ENCODE peak calls at places on chromosomes 1 and 21, in five cellular contexts. J is neuronal stem cell, M is H9, C is IMR-90, H is trophoblast cell. I is an unnamed sample.

GRCh38 chr1:83716641-83717040 is 282.3 kb downstream of the TTLL7 start:
- DNase-seq in J (no peak), M (no peak), C (no peak), H (peak; percentile 16), I (no peak)

GRCh38 chr21:30426732-30427131 is 1.0 kb upstream of the KRTAP13-3 start:
- DNase-seq in J (peak; percentile 11), M (peak; percentile 54), C (no peak), H (no peak), I (no peak)

GRCh38 chr1:189180057-189180456 is 1297.6 kb downstream of the BRINP3 start:
- DNase-seq in J (no peak), M (no peak), C (no peak), H (no peak), I (no peak)

GRCh38 chr1:224340711-224341384 is 10.9 kb upstream of the NVL start:
- DNase-seq in J (no peak), M (peak; percentile 76), C (no peak), H (no peak), I (no peak)

GRCh38 chr1:119736649-119737039 is 24.9 kb downstream of the PHGDH start:
- DNase-seq in J (no peak), M (no peak), C (no peak), H (no peak), I (no peak)

GRCh38 chr1:7508052-7508745 is 262.9 kb upstream of the VAMP3 start:
- DNase-seq in J (no peak), M (no peak), C (no peak), H (no peak), I (no peak)

GRCh38 chr21:42221581-42222345 is 2.8 kb downstream of the ABCG1 start:
- DNase-seq in J (no peak), M (no peak), C (peak; percentile 87), H (no peak), I (no peak)

GRCh38 chr1:925532-926421 is 2.1 kb downstream of the SAMD11 start:
- DNase-seq in J (no peak), M (no peak), C (peak; percentile 28), H (no peak), I (no peak)

GRCh38 chr1:14758962-14759361 is 160.5 kb downstream of the KAZN start:
- DNase-seq in J (no peak), M (no peak), C (no peak), H (no peak), I (no peak)

GRCh38 chr1:211627259-211627658 is 48.2 kb downstream of the NEK2 start:
- DNase-seq in J (no peak), M (no peak), C (no peak), H (no peak), I (no peak)

GRCh38 chr1:157245823-157246222 is 107.6 kb upstream of the ETV3 start:
- DNase-seq in J (no peak), M (no peak), C (no peak), H (peak; percentile 49), I (no peak)

GRCh38 chr1:227370463-227371254 is 52.4 kb upstream of the CDC42BPA start:
- DNase-seq in J (no peak), M (no peak), C (peak; percentile 18), H (no peak), I (peak; percentile 17)

GRCh38 chr1:37177230-37177864 is 143.0 kb upstream of the GRIK3 start:
- DNase-seq in J (no peak), M (peak; percentile 84), C (peak; percentile 1), H (peak; percentile 14), I (no peak)

DNA sequence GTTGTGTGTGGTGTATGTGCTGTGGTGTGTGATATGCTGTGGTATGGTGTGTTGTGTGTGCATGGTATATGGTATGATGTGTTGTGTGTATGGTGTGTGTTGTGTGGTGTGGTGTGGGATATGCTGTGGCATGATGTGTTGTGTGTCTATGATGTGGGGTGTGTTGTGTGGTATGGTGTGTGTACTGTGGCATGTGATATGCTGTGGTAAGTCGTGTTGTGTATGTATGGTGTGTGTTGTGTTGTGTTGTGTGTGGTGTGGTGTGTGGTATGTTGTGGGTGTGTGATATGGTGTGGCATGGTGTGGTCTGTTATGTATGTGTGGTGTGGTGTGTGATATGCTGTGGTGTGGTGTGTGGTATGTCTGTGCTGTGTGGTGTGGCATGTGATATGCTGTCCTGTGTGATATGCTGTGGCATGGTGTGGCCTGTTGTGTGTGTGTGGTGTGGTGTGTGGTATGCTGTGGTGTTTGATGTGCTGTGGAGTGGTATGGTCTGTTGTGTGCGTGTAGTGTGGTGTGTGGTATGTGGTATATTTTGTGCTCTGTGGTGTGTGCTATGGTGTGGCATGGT is 318.0 kb downstream of the PTPRU start:
- DNase-seq in J (no peak), M (no peak), C (no peak), H (no peak), I (no peak)
- H4K91ac ChIP-seq in J (peak overlapping the region; percentile 12), M (no peak overlapping the region), C (no peak overlapping the region), H (no peak overlapping the region), I (peak overlapping the region; percentile 43)

GRCh38 chr1:207828046-207828445 is 76.2 kb downstream of the CD46 start:
- DNase-seq in J (no peak), M (no peak), C (no peak), H (no peak), I (no peak)
- H4K91ac ChIP-seq in J (no peak overlapping the region), M (no peak overlapping the region), C (no peak overlapping the region), H (no peak overlapping the region), I (no peak overlapping the region)

GRCh38 chr1:17568014-17568413 is 28.5 kb downstream of the ARHGEF10L start:
- DNase-seq in J (no peak), M (no peak), C (no peak), H (no peak), I (no peak)
- H4K91ac ChIP-seq in J (no peak overlapping the region), M (no peak overlapping the region), C (peak overlapping the region; percentile 32), H (no peak overlapping the region), I (no peak overlapping the region)

GRCh38 chr1:8540266-8540926 is 222.5 kb downstream of the SLC45A1 start:
- DNase-seq in J (no peak), M (no peak), C (peak; percentile 87), H (no peak), I (peak; percentile 88)
- H4K91ac ChIP-seq in J (no peak overlapping the region), M (no peak overlapping the region), C (no peak overlapping the region), H (no peak overlapping the region), I (no peak overlapping the region)

GRCh38 chr1:234961468-234962339 is 166.9 kb downstream of the TOMM20 start:
- DNase-seq in J (no peak), M (no peak), C (peak; percentile 96), H (no peak), I (peak; percentile 92)
- H4K91ac ChIP-seq in J (no peak overlapping the region), M (no peak overlapping the region), C (peak overlapping the region; percentile 53), H (peak overlapping the region; percentile 11), I (peak overlapping the region; percentile 71)

GRCh38 chr1:91020967-91021685 is 709 bp downstream of the ZNF644 start:
- DNase-seq in J (peak; percentile 81), M (peak; percentile 88), C (peak; percentile 89), H (peak; percentile 78), I (peak; percentile 95)
- H4K91ac ChIP-seq in J (peak overlapping the region; percentile 98), M (no peak overlapping the region), C (peak overlapping the region; percentile 50), H (peak overlapping the region; percentile 100), I (peak overlapping the region; percentile 65)

GRCh38 chr1:31771891-31772668 is 7.9 kb upstream of the ADGRB2 start:
- DNase-seq in J (no peak), M (no peak), C (peak; percentile 27), H (no peak), I (peak; percentile 49)
- H4K91ac ChIP-seq in J (no peak overlapping the region), M (no peak overlapping the region), C (no peak overlapping the region), H (no peak overlapping the region), I (no peak overlapping the region)

GRCh38 chr21:25788677-25789076 is 53.9 kb downstream of the GABPA start:
- DNase-seq in J (no peak), M (no peak), C (no peak), H (no peak), I (no peak)

GRCh38 chr21:25790122-25790951 is 55.6 kb downstream of the GABPA start:
- DNase-seq in J (peak; percentile 8), M (no peak), C (peak; percentile 41), H (peak; percentile 11), I (peak; percentile 47)

GRCh38 chr21:25791321-25791720 is 56.5 kb downstream of the GABPA start:
- DNase-seq in J (no peak), M (no peak), C (no peak), H (no peak), I (no peak)
- H4K91ac ChIP-seq in J (no peak overlapping the region), M (no peak overlapping the region), C (no peak overlapping the region), H (no peak overlapping the region), I (no peak overlapping the region)

DNA sequence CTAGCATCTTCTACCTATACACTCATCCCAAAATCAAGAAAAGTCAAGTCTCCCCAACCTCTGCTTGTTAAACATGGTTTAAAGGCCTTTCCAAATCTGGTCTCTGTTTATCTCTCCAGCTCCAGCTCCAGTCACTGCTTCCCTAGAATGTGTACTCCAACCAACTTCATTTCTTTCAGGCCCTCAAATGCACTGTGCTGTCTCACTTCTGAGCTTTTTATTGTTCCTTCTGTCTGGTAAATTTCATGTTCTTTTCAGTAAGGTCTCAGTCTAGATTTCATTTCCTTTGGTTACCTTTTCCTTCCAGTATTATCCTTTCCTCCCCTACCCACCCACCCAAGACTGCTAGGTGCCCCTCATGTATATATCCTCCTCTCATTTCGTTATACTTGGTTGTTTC is 3.7 kb downstream of the COL24A1 start:
- DNase-seq in J (no peak), M (no peak), C (no peak), H (no peak), I (no peak)
- H4K91ac ChIP-seq in J (no peak overlapping the region), M (no peak overlapping the region), C (peak overlapping the region; percentile 71), H (no peak overlapping the region), I (no peak overlapping the region)

GRCh38 chr1:31714442-31715096 is 10.8 kb upstream of the COL16A1 start:
- DNase-seq in J (peak; percentile 61), M (peak; percentile 84), C (peak; percentile 49), H (peak; percentile 67), I (peak; percentile 93)

GRCh38 chr1:31715097-31715872 is 11.5 kb upstream of the COL16A1 start:
- DNase-seq in J (peak; percentile 82), M (peak; percentile 100), C (peak; percentile 81), H (peak; percentile 86), I (peak; percentile 95)

GRCh38 chr1:31712625-31713024 is 8.8 kb upstream of the COL16A1 start:
- DNase-seq in J (no peak), M (no peak), C (peak; percentile 86), H (peak; percentile 65), I (peak; percentile 87)

GRCh38 chr1:31709060-31709459 is 5.2 kb upstream of the COL16A1 start:
- DNase-seq in J (no peak), M (no peak), C (no peak), H (no peak), I (no peak)

GRCh38 chr1:31712041-31712440 is 8.2 kb upstream of the COL16A1 start:
- DNase-seq in J (no peak), M (no peak), C (peak; percentile 83), H (no peak), I (peak; percentile 63)
- H4K91ac ChIP-seq in J (no peak overlapping the region), M (no peak overlapping the region), C (peak overlapping the region; percentile 83), H (peak overlapping the region; percentile 20), I (peak overlapping the region; percentile 70)

I was measured in mesenchymal stem cell.